ENCODE peak calls at places on chromosomes 7 and 10, in six cellular contexts. N is left ventricle myocardium inferior; P is right lobe of liver; Y is mucosa of descending colon; Q is CD4-positive, alpha-beta memory T cell; D is fibroblast of villous mesenchyme. T is an unnamed sample.

GRCh38 chr7:44884553-44885393 is 557 bp downstream of the PURB start:
- DNase-seq in Q (peak; percentile 70), Y (peak; percentile 75), P (peak; percentile 66), N (peak; percentile 58), D (peak; percentile 73), T (no peak)

GRCh38 chr10:108427081-108427480 is 1262.6 kb upstream of the SORCS1 start:
- DNase-seq in Q (no peak), D (no peak), Y (no peak), P (peak; percentile 54), N (no peak), T (no peak)

GRCh38 chr7:41693150-41693997 is 9.5 kb downstream of the INHBA start:
- DNase-seq in Q (no peak), D (peak; percentile 68), N (no peak), Y (no peak), P (peak; percentile 78), T (no peak)

GRCh38 chr10:6072215-6072941 is 10.2 kb upstream of the IL2RA start:
- DNase-seq in Y (no peak), P (no peak), Q (no peak), N (no peak), D (peak; percentile 28), T (no peak)

GRCh38 chr10:86045896-86046295 is 320.7 kb downstream of the GRID1 start:
- DNase-seq in Y (no peak), D (no peak), N (no peak), Q (no peak), P (no peak), T (no peak)

GRCh38 chr10:103491729-103492364 is 1.7 kb upstream of the NEURL1 start:
- DNase-seq in Q (no peak), Y (peak; percentile 16), N (no peak), P (no peak), D (peak; percentile 97), T (peak; percentile 97)

GRCh38 chr7:55458351-55458750 is 93.2 kb downstream of the LANCL2 start:
- DNase-seq in D (peak; percentile 11), N (no peak), P (no peak), Y (no peak), Q (no peak), T (no peak)

GRCh38 chr7:108425876-108426275 is 30.4 kb downstream of the NRCAM start:
- DNase-seq in P (no peak), Q (no peak), Y (no peak), D (no peak), N (no peak), T (no peak)

GRCh38 chr7:113159746-113160339 is 41.5 kb upstream of the SMIM30 start:
- DNase-seq in N (no peak), Q (no peak), P (no peak), D (peak; percentile 18), Y (no peak), T (peak; percentile 2)

GRCh38 chr10:97888641-97889262 is 39.1 kb downstream of the GOLGA7B start:
- DNase-seq in Q (no peak), N (no peak), Y (no peak), P (no peak), D (peak; percentile 17), T (peak; percentile 67)

GRCh38 chr7:1915956-1916620 is 246.0 kb downstream of the ELFN1 start:
- DNase-seq in Y (no peak), P (no peak), N (no peak), D (no peak), Q (no peak), T (no peak)

GRCh38 chr7:137025469-137026175 is 157.2 kb downstream of the CHRM2 start:
- DNase-seq in N (no peak), Y (no peak), D (peak; percentile 49), P (no peak), Q (no peak), T (no peak)

GRCh38 chr7:104973909-104974415 is 40.0 kb upstream of the KMT2E start:
- DNase-seq in N (no peak), Y (no peak), Q (no peak), P (no peak), D (peak; percentile 68), T (no peak)

GRCh38 chr10:104809288-104810090 is 168.4 kb downstream of the SORCS3 start:
- DNase-seq in P (no peak), Q (no peak), D (no peak), N (no peak), Y (no peak), T (peak; percentile 96)

GRCh38 chr10:88974012-88974411 is 16.6 kb upstream of the FAS start:
- DNase-seq in N (no peak), P (no peak), Q (no peak), D (no peak), Y (no peak), T (no peak)
- H3K4me3 ChIP-seq in N (peak overlapping the region; percentile 60), P (peak overlapping the region; percentile 51), Q (no peak overlapping the region), D (no peak overlapping the region), Y (no peak overlapping the region), T (no peak overlapping the region)

GRCh38 chr7:133361806-133362205 is 108.9 kb downstream of the EXOC4 start:
- DNase-seq in P (no peak), D (no peak), Y (no peak), N (no peak), Q (no peak), T (no peak)

GRCh38 chr7:133369130-133369529 is 116.3 kb downstream of the EXOC4 start:
- DNase-seq in Q (no peak), P (no peak), Y (no peak), N (no peak), D (peak; percentile 9), T (no peak)

GRCh38 chr7:133367561-133367960 is 114.7 kb downstream of the EXOC4 start:
- DNase-seq in D (no peak), N (no peak), P (no peak), Q (no peak), Y (no peak), T (no peak)

GRCh38 chr7:133365892-133366291 is 113.0 kb downstream of the EXOC4 start:
- DNase-seq in D (no peak), Y (no peak), N (no peak), Q (no peak), P (no peak), T (no peak)

DNA sequence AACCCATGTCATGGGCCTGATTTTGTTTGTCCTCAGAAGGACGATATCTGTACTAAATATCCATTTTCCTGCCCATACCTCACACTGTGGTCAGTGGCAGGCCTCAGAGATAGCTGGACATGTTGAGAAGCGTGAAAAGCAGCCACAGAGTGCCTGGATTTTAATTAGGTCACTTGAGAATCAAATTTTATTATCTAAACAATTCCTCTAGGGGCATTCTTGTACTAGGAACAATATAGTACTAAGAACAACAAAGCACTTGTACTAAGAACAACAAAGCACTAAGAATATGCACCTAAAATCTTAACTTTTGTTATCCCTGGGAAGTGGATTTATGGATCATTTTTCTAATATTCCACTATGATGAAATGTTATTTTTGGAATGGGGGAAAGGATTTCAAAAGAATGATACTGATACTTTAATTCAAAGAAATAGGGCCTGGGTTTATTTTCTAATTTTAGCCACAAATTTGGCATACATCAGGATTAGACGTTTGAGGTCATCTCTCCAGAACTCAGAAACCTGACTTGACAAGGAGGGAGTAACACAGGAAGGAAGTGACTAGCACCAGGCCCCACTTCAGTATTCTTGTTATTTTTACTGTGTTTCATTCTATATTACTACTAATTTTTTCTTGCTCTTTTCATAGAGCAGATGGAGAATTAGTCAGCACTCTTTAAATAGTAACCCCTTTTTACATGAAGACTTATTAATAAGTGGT is 112.2 kb downstream of the EXOC4 start:
- DNase-seq in D (no peak), Q (no peak), N (no peak), Y (no peak), P (no peak), T (no peak)
- H3K4me3 ChIP-seq in D (no peak overlapping the region), Q (no peak overlapping the region), N (no peak overlapping the region), Y (no peak overlapping the region), P (no peak overlapping the region), T (no peak overlapping the region)

GRCh38 chr7:194996-195829 is 2.8 kb downstream of the FAM20C start:
- DNase-seq in D (peak; percentile 33), Q (no peak), P (peak; percentile 71), Y (no peak), N (no peak), T (no peak)
- H3K4me3 ChIP-seq in D (peak overlapping the region; percentile 75), Q (no peak overlapping the region), P (peak overlapping the region; percentile 91), Y (no peak overlapping the region), N (peak overlapping the region; percentile 73), T (peak overlapping the region; percentile 59)

GRCh38 chr7:129947001-129947400 is 5.8 kb downstream of the UBE2H start:
- DNase-seq in Y (no peak), Q (no peak), N (no peak), D (peak; percentile 17), P (no peak), T (no peak)

GRCh38 chr7:129947701-129948100 is 5.1 kb downstream of the UBE2H start:
- DNase-seq in Y (no peak), Q (no peak), P (no peak), N (no peak), D (peak; percentile 62), T (no peak)

GRCh38 chr7:129948877-129949291 is 3.9 kb downstream of the UBE2H start:
- DNase-seq in N (peak; percentile 84), Y (peak; percentile 89), Q (peak; percentile 94), P (peak; percentile 94), D (peak; percentile 98), T (peak; percentile 85)

GRCh38 chr7:129948338-129948737 is 4.4 kb downstream of the UBE2H start:
- DNase-seq in Y (no peak), N (no peak), P (no peak), Q (no peak), D (no peak), T (no peak)

DNA sequence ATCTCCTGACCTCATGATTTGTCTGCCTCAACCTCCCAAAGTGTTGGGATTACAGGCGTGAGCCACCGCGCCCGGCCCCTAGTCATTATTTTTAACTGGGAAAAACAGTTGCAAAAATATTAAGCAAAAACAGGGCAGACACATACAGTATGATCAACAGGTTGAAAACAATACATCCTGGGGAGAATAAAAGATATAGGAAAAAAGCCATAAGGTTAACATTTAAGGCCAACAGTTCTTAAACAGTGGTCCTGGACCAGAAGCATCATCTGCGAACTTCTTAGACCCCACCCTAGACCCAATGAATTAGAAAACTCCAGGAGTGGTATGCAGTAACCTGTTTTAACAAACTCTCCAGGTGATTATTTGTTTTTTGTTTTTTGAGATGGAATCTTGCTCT is 6.5 kb downstream of the UBE2H start:
- DNase-seq in N (no peak), P (no peak), Q (no peak), Y (no peak), D (no peak), T (no peak)
- H3K4me3 ChIP-seq in N (no peak overlapping the region), P (no peak overlapping the region), Q (no peak overlapping the region), Y (no peak overlapping the region), D (no peak overlapping the region), T (no peak overlapping the region)